ENCODE peak calls at places on chromosome 22, in nine cellular contexts. K is GM23338, L is stomach, G is Panc1, X is upper lobe of left lung, Y is GM12878, I is spleen, W is K562, Q is transverse colon. H is an unnamed sample. For H3K4me1, the result is how much of the 10 kb centered on the place peaks cover.

GRCh38 chr22:33438273-33438672 is 380.1 kb upstream of the SYN3 start:
- DNase-seq in K (no peak), L (no peak), G (peak), X (no peak), Y (no peak), I (no peak), W (no peak), Q (no peak), H (peak)

GRCh38 chr22:32700186-32700882 is 101.2 kb upstream of the TIMP3 start:
- DNase-seq in K (no peak), L (no peak), G (no peak), X (no peak), Y (no peak), I (no peak), W (no peak), Q (no peak), H (no peak)

GRCh38 chr22:19043111-19044085 is 78.8 kb downstream of the DGCR2 start:
- DNase-seq in K (no peak), L (no peak), G (no peak), X (no peak), Y (no peak), I (peak), W (no peak), Q (no peak), H (no peak)

GRCh38 chr22:32819120-32819519 is 17.6 kb downstream of the TIMP3 start:
- DNase-seq in K (no peak), L (no peak), G (no peak), X (no peak), Y (no peak), I (no peak), W (no peak), Q (no peak), H (no peak)

GRCh38 chr22:45922256-45922655 is 54.7 kb downstream of the WNT7B start:
- DNase-seq in K (no peak), L (no peak), G (no peak), X (peak), Y (no peak), I (no peak), W (no peak), Q (no peak), H (no peak)

GRCh38 chr22:36386900-36387663 is 685 bp downstream of the MYH9 start:
- DNase-seq in K (peak), L (peak), G (no peak), X (peak), Y (no peak), I (peak), W (no peak), Q (peak), H (peak)

GRCh38 chr22:32127904-32128303 is 31.2 kb downstream of the C22orf42 start:
- DNase-seq in K (peak), L (no peak), G (no peak), X (peak), Y (no peak), I (no peak), W (peak), Q (no peak), H (no peak)

GRCh38 chr22:35783943-35784614 is 66.4 kb downstream of the APOL5 start:
- DNase-seq in K (no peak), L (no peak), G (no peak), X (no peak), Y (no peak), I (no peak), W (no peak), Q (no peak), H (no peak)

GRCh38 chr22:29216873-29217666 is 11.4 kb downstream of the EMID1 start:
- DNase-seq in K (no peak), L (no peak), G (no peak), X (peak), Y (no peak), I (peak), W (peak), Q (no peak), H (no peak)

GRCh38 chr22:25069426-25069757 is 116.9 kb downstream of the KIAA1671 start:
- DNase-seq in K (no peak), L (no peak), G (no peak), X (no peak), Y (no peak), I (no peak), W (no peak), Q (no peak), H (no peak)

GRCh38 chr22:25071720-25072119 is 119.2 kb downstream of the KIAA1671 start:
- DNase-seq in K (no peak), L (no peak), G (no peak), X (no peak), Y (no peak), I (no peak), W (no peak), Q (no peak), H (no peak)

GRCh38 chr22:25070870-25071465 is 118.5 kb downstream of the KIAA1671 start:
- DNase-seq in K (no peak), L (no peak), G (no peak), X (no peak), Y (no peak), I (no peak), W (no peak), Q (no peak), H (no peak)

GRCh38 chr22:25068701-25069100 is 116.2 kb downstream of the KIAA1671 start:
- DNase-seq in K (no peak), L (no peak), G (no peak), X (peak), Y (no peak), I (peak), W (no peak), Q (no peak), H (no peak)

GRCh38 chr22:25069758-25070461 is 117.4 kb downstream of the KIAA1671 start:
- DNase-seq in K (peak), L (no peak), G (no peak), X (peak), Y (no peak), I (no peak), W (no peak), Q (no peak), H (peak)
- H3K4me1 ChIP-seq in K (under half), L (under half), G (under half), X (under half), Y (under half), I (under half), W (under half), Q (under half), H (under half)

GRCh38 chr22:37824674-37825641 is 1.8 kb downstream of the GALR3 start:
- DNase-seq in K (peak), L (no peak), G (no peak), X (peak), Y (no peak), I (no peak), W (no peak), Q (no peak), H (no peak)
- TF ChIP-seq CTCF in K (peak), L (no peak), G (no peak), X (no peak), Y (no peak), I (no peak), W (no peak), Q (no peak), H (no peak)

DNA sequence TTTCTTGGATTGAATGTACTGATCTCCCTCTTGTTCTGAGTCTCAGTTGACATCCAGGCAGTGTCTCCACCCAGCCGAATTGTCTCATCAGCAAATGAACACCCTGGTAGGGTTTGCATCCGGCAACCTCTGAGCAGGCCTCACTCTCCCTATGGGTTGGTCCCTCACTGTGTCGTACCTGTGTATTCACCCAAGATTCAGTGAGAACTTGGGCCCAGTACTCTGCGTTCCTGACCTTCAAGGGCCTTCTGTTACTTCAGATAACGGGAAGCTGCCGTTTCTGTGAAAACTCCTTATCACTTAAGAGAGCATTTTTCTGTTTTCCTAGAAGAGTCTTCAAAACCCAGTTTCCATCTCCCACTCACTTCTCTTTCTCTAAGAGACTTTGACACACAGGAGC is 915.6 kb downstream of the TBC1D22A start:
- DNase-seq in K (no peak), L (no peak), G (no peak), X (no peak), Y (no peak), I (no peak), W (peak), Q (no peak), H (no peak)
- TF ChIP-seq POLR2AphosphoS5 in K (no peak), L (no peak), G (no peak), X (no peak), Y (no peak), I (no peak), W (peak), Q (no peak), H (no peak)

DNA sequence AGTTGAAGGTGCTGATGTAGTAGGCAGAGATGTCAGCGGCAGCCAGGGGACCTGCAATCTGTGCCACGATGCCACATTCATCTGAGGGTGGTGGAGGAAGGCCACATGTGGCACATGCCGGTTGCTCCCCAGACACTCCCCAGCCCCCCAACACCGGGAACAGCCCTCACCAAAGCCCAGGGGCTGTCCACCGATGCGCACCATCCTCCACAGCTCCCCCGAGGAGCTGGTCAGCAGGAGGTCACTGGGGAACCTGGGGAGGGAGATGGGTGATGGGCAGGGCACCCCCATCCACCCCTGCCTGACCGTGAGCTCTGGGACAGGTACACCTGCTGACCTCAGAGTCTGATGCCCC is 3.5 kb downstream of the CASTOR1 start:
- DNase-seq in K (no peak), L (no peak), G (no peak), X (no peak), Y (no peak), I (no peak), W (no peak), Q (no peak), H (no peak)
- H3K4me1 ChIP-seq in K (under half), L (under half), G (under half), X (under half), Y (under half), I (under half), W (under half), Q (under half), H (under half)

GRCh38 chr22:49548356-49549202 is 279.1 kb downstream of the BRD1 start:
- DNase-seq in K (no peak), L (no peak), G (no peak), X (no peak), Y (no peak), I (peak), W (no peak), Q (no peak), H (no peak)
- TF ChIP-seq CTCF in K (no peak), L (no peak), G (no peak), X (no peak), Y (no peak), I (no peak), W (no peak), Q (no peak), H (no peak)

GRCh38 chr22:38347181-38347943 is 30.1 kb upstream of the CSNK1E start:
- DNase-seq in K (no peak), L (peak), G (no peak), X (no peak), Y (no peak), I (peak), W (no peak), Q (no peak), H (no peak)
- TF ChIP-seq POLR2AphosphoS5 in K (no peak), L (no peak), G (no peak), X (no peak), Y (no peak), I (peak), W (no peak), Q (no peak), H (no peak)

GRCh38 chr22:37734402-37734700 is 37.5 kb downstream of the TRIOBP start:
- DNase-seq in K (no peak), L (no peak), G (no peak), X (peak), Y (no peak), I (no peak), W (no peak), Q (no peak), H (no peak)
- H3K4me1 ChIP-seq in K (under half), L (under half), G (under half), X (under half), Y (under half), I (under half), W (under half), Q (under half), H (under half)

DNA sequence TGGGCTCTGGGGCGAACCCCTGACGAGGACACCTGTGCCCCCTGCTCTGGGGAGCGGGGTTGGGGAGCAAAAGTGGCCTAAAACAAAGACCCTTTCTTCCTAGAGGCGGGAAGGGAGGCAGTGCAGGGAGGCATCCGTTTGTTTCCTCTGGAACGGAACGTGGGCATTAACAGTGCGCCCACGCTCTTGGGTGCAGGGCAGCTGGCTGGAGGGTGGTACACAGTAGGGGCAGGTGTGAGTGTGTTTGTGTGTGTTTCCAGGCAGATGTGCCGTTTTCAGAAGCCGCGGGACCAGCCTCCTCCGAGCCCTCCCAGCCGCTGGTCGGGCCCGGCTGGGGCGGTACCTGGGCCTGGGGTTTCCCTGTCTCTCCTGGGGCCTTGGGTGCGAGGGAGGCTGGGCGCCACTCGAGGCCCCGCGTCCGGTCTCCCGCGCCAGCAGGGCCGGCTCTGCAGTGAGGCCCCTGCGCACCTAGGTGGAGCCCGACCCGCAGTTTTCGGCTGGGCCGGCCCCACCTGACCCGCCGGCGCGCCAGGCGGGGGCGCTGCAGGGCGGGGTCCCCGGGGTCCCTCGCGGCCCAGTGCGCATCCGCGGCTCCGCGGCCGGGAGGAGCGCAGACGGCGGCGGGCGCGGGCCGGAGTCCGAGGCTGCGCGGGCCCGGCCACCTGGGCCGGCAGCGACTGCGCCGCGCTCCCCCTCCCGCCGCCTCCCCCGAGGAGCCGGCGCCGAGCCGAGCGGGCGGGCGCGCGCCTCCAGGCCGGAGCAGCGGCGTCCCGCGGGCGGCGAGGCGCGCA is 1252.7 kb downstream of the BRD1 start:
- DNase-seq in K (peak), L (no peak), G (no peak), X (peak), Y (no peak), I (no peak), W (no peak), Q (peak), H (peak)
- TF ChIP-seq CTCF in K (peak), L (no peak), G (no peak), X (peak), Y (no peak), I (no peak), W (no peak), Q (no peak), H (peak)

DNA sequence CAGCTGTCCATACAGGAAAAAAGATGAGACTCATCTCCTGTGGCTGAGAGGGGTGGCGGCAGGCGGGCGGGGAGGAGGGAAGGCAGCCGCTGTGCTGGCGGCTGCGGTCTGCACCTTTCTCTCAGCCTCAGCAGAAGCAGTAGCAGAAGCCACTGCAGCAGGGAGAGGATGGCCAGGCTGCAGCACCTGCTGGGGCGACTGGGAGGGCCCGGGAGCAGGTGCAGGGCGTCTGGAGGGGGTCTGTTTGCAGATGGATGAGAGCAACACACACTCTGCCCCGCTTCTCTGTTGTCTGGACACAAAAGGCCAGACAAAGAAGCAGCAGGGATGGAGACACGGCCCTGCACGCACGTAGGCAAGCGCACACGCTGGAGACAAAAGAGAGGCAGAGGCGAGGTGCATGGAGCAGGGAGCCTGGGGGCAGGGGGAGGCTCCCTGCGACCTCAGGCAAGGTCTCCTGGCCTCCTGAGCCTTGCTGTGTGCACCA is 9.3 kb upstream of the MIAT start:
- DNase-seq in K (peak), L (no peak), G (no peak), X (peak), Y (no peak), I (peak), W (no peak), Q (peak), H (no peak)
- TF ChIP-seq POLR2AphosphoS5 in K (no peak), L (no peak), G (no peak), X (no peak), Y (no peak), I (peak), W (no peak), Q (no peak), H (no peak)

DNA sequence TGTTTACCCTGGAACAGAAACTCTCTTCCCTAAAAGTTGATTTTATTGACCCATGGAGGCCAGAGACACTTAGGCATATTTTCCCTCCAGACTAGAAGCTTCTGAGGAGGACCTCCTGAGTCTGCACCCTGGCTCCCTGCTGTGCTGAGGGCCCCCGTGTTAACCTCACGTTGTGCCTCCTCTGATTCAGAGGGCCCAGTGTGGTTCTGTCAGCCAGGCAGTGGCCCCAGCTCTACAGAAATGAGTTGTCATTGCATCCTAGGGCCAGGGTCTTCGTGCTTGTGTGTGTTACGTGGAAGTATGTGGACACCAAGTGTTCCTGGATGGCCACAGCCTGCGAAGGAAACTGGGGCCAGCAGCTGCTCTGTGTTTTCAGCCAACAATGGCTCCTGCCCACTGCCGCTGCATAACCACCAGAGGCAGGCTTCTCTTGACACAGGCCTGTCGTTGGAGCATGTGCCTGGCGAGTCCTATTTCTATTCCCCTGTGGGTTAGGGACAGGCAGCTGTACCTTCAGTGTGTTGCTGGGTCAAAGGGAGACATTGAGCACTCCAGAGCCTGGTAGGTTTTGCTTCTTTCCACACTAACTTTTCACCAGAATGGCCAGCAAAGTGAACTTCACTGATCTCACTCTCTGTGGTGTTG is 44.5 kb downstream of the MED15 start:
- DNase-seq in K (no peak), L (no peak), G (no peak), X (no peak), Y (no peak), I (peak), W (no peak), Q (no peak), H (no peak)
- H3K4me1 ChIP-seq in K (under half), L (half or more), G (under half), X (half or more), Y (under half), I (half or more), W (under half), Q (under half), H (under half)